ENCODE peak calls at places on chromosomes 16 and 17, in seven cellular contexts. F, A, M, W, I, O and G are unnamed samples.

GRCh38 chr17:34850023-34850422 is 111.2 kb downstream of the CCT6B start:
- DNase-seq in M (no peak), W (no peak), F (no peak), I (no peak), O (no peak), A (no peak), G (no peak)

GRCh38 chr17:28282596-28282995 is 36.4 kb upstream of the TMEM97 start:
- DNase-seq in O (no peak), A (peak; percentile 70), M (no peak), W (no peak), I (peak; percentile 86), F (peak; percentile 48), G (no peak)

GRCh38 chr16:56260378-56260987 is 69.2 kb downstream of the GNAO1 start:
- DNase-seq in M (no peak), F (no peak), I (no peak), A (no peak), W (no peak), O (no peak), G (no peak)

GRCh38 chr17:71301063-71301462 is 819.8 kb upstream of the SOX9 start:
- DNase-seq in A (no peak), I (no peak), W (no peak), M (no peak), O (no peak), F (no peak), G (no peak)

GRCh38 chr16:57567691-57568090 is 25.2 kb downstream of the ADGRG5 start:
- DNase-seq in A (no peak), F (no peak), M (no peak), W (no peak), I (no peak), O (no peak), G (no peak)

GRCh38 chr17:64319531-64319930 is 56.5 kb upstream of the TEX2 start:
- DNase-seq in F (no peak), O (no peak), W (no peak), I (no peak), M (no peak), A (no peak), G (no peak)

GRCh38 chr16:22937169-22937568 is 123.2 kb downstream of the HS3ST2 start:
- DNase-seq in M (no peak), A (no peak), O (no peak), W (no peak), F (no peak), I (no peak), G (no peak)

GRCh38 chr16:3074860-3075545 is 9.6 kb downstream of the IL32 start:
- DNase-seq in M (peak; percentile 98), F (no peak), A (no peak), O (no peak), I (no peak), W (peak; percentile 93), G (no peak)

GRCh38 chr16:52929478-52929877 is 123.2 kb downstream of the CHD9NB start:
- DNase-seq in I (no peak), M (no peak), F (no peak), W (no peak), O (no peak), A (no peak), G (no peak)

GRCh38 chr17:53626286-53626685 is 196.4 kb upstream of the KIF2B start:
- DNase-seq in F (no peak), A (peak; percentile 85), O (no peak), M (no peak), W (no peak), I (peak; percentile 79), G (no peak)

GRCh38 chr16:1501630-1502029 is 8.5 kb downstream of the TELO2 start:
- DNase-seq in F (no peak), O (no peak), I (no peak), W (no peak), M (no peak), A (no peak), G (no peak)

GRCh38 chr17:29514792-29515191 is 52.0 kb downstream of the ABHD15 start:
- DNase-seq in I (peak; percentile 21), A (no peak), M (no peak), W (no peak), F (no peak), O (no peak), G (no peak)

GRCh38 chr16:27236635-27237228 is 31.8 kb downstream of the NSMCE1 start:
- DNase-seq in W (no peak), F (no peak), M (no peak), O (no peak), A (no peak), I (no peak), G (no peak)

GRCh38 chr17:3929764-3930163 is 13.5 kb upstream of the P2RX1 start:
- DNase-seq in O (no peak), A (no peak), I (no peak), F (no peak), W (no peak), M (no peak), G (no peak)

GRCh38 chr17:75003070-75003956 is 9.2 kb upstream of the MRPL58 start:
- DNase-seq in W (no peak), F (no peak), A (no peak), M (no peak), O (no peak), I (no peak), G (no peak)

GRCh38 chr16:89373355-89374110 is 116.8 kb downstream of the ANKRD11 start:
- DNase-seq in M (no peak), I (peak; percentile 60), A (no peak), O (peak; percentile 76), W (no peak), F (no peak), G (no peak)

GRCh38 chr17:48748728-48749566 is 20.4 kb upstream of the HOXB13 start:
- DNase-seq in F (no peak), M (no peak), I (peak; percentile 14), O (no peak), A (no peak), W (no peak), G (peak; percentile 19)

GRCh38 chr17:57714660-57715059 is 30.4 kb downstream of the CCDC182 start:
- DNase-seq in M (no peak), F (no peak), I (no peak), W (no peak), A (no peak), O (no peak), G (no peak)

GRCh38 chr17:74130276-74130675 is 73.2 kb upstream of the RPL38 start:
- DNase-seq in A (no peak), O (no peak), I (no peak), F (no peak), W (no peak), M (no peak), G (no peak)

GRCh38 chr16:69109486-69110270 is 4.2 kb downstream of the HAS3 start:
- DNase-seq in W (no peak), F (no peak), O (no peak), M (no peak), A (no peak), I (no peak), G (no peak)

GRCh38 chr16:1678500-1679098 is 520 bp downstream of the JPT2 start:
- DNase-seq in M (no peak), I (peak; percentile 31), W (peak; percentile 43), A (no peak), O (no peak), F (no peak), G (no peak)

GRCh38 chr16:914453-914852 is 56.3 kb downstream of the LMF1 start:
- DNase-seq in F (no peak), O (no peak), W (no peak), I (peak; percentile 3), M (no peak), A (peak; percentile 39), G (no peak)

GRCh38 chr17:48612854-48613691 is 2.0 kb downstream of the HOXB8 start:
- DNase-seq in M (peak; percentile 46), W (peak; percentile 39), F (peak; percentile 91), I (peak; percentile 60), O (no peak), A (peak; percentile 51), G (peak; percentile 49)

GRCh38 chr16:85296859-85297698 is 184.8 kb upstream of the CIBAR2 start:
- DNase-seq in O (no peak), F (no peak), W (peak; percentile 17), A (no peak), I (no peak), M (no peak), G (no peak)

GRCh38 chr16:15857779-15858560 is 1.1 kb upstream of the MYH11 start:
- DNase-seq in I (peak; percentile 42), F (peak; percentile 87), A (no peak), O (no peak), W (no peak), M (no peak), G (no peak)

GRCh38 chr17:66540131-66540781 is 237.8 kb downstream of the PRKCA start:
- DNase-seq in A (peak; percentile 89), I (peak; percentile 89), F (no peak), W (no peak), O (peak; percentile 97), M (peak; percentile 78), G (no peak)

GRCh38 chr17:49703557-49704277 is 4.0 kb downstream of the SLC35B1 start:
- DNase-seq in O (peak; percentile 31), A (peak; percentile 53), F (no peak), W (no peak), M (peak; percentile 53), I (peak; percentile 49), G (no peak)

GRCh38 chr17:63698886-63699637 is 863 bp downstream of the LIMD2 start:
- DNase-seq in O (no peak), A (no peak), F (peak; percentile 91), W (peak; percentile 93), I (peak; percentile 27), M (peak; percentile 88), G (peak; percentile 38)

GRCh38 chr17:82732118-82732743 is 3.2 kb upstream of the FN3K start:
- DNase-seq in A (no peak), M (no peak), W (no peak), O (no peak), I (no peak), F (no peak), G (no peak)

GRCh38 chr17:13429201-13429600 is 172.5 kb downstream of the HS3ST3A1 start:
- DNase-seq in F (no peak), O (no peak), A (peak; percentile 11), I (peak; percentile 83), W (no peak), M (no peak), G (no peak)

GRCh38 chr17:2090804-2091534 is 36.1 kb downstream of the HIC1 start:
- DNase-seq in O (no peak), F (no peak), A (peak; percentile 83), I (peak; percentile 91), W (no peak), M (no peak), G (no peak)

GRCh38 chr17:75980188-75981018 is 1.4 kb downstream of the TEN1 start:
- DNase-seq in M (no peak), F (no peak), O (no peak), W (no peak), A (no peak), I (no peak), G (no peak)

GRCh38 chr16:50583211-50583610 is 35.0 kb downstream of the NKD1 start:
- DNase-seq in A (no peak), F (no peak), O (no peak), I (no peak), W (no peak), M (no peak), G (no peak)

GRCh38 chr17:17792143-17792550 is 44.6 kb downstream of the SREBF1 start:
- DNase-seq in W (no peak), A (no peak), F (no peak), I (no peak), M (no peak), O (no peak), G (no peak)

GRCh38 chr17:4944554-4945175 is 3.7 kb downstream of the PFN1 start:
- DNase-seq in A (no peak), M (no peak), W (no peak), I (no peak), F (no peak), O (no peak), G (no peak)

GRCh38 chr17:38440614-38441397 is 12.5 kb downstream of the ARHGAP23 start:
- DNase-seq in F (no peak), M (no peak), A (no peak), O (no peak), I (no peak), W (no peak), G (no peak)

GRCh38 chr17:54968954-54969400 is 412 bp downstream of the STXBP4 start:
- DNase-seq in I (peak; percentile 52), M (no peak), F (no peak), O (peak; percentile 8), W (no peak), A (peak; percentile 19), G (no peak)

GRCh38 chr17:50904522-50905459 is 38.6 kb upstream of the TOB1 start:
- DNase-seq in O (peak; percentile 64), I (no peak), W (no peak), M (no peak), A (no peak), F (peak; percentile 91), G (peak; percentile 56)